ENCODE peak calls at places on chromosome X, in ten cellular contexts. L is central memory CD4-positive, alpha-beta T cell; S is progenitor cell of endocrine pancreas; D is NCI-H526; Y is mesenchymal stem cell; E is ACHN; T is SW480; O is GM19239; K is astrocyte of the spinal cord; W is stimulated activated CD8-positive, alpha-beta memory T cell treated with anti-CD3 and anti-CD28 coated beads, Interleukin-12 subunit alpha, Interleukin-12 subunit beta, amount 100 ng/mL, for 4 hours. G is an unnamed sample.

GRCh38 chrX:119150163-119151135 is 22.8 kb upstream of the KIAA1210 start:
- DNase-seq in W (no peak), S (no peak), L (no peak), O (no peak), K (no peak), T (no peak), E (no peak), Y (no peak), D (no peak), G (peak; percentile 1)

GRCh38 chrX:24619647-24620046 is 27.5 kb downstream of the PCYT1B start:
- DNase-seq in S (no peak), K (peak; percentile 58), L (no peak), O (no peak), T (peak; percentile 2), W (no peak), Y (peak; percentile 55), E (no peak), D (no peak), G (peak; percentile 38)

GRCh38 chrX:6679988-6680387 is 145.1 kb upstream of the VCX3A start:
- DNase-seq in O (no peak), K (no peak), S (no peak), Y (no peak), E (no peak), T (no peak), D (no peak), W (no peak), L (no peak), G (no peak)

GRCh38 chrX:95076449-95076848 is 1402.4 kb downstream of the FAM133A start:
- DNase-seq in S (no peak), T (peak; percentile 23), L (no peak), K (peak; percentile 58), Y (peak; percentile 37), O (no peak), W (no peak), D (no peak), E (peak; percentile 43), G (no peak)

GRCh38 chrX:136752796-136753195 is 27.9 kb downstream of the ARHGEF6 start:
- DNase-seq in K (peak; percentile 20), S (no peak), L (no peak), T (no peak), E (peak; percentile 0), D (no peak), W (no peak), O (no peak), Y (no peak), G (no peak)

GRCh38 chrX:95065151-95065550 is 1391.1 kb downstream of the FAM133A start:
- DNase-seq in O (no peak), S (no peak), E (no peak), D (no peak), Y (no peak), L (no peak), T (no peak), K (no peak), W (no peak), G (no peak)

GRCh38 chrX:80223922-80224579 is 196.2 kb upstream of the TENT5D start:
- DNase-seq in K (no peak), T (no peak), O (no peak), W (no peak), E (peak; percentile 1), D (no peak), L (no peak), Y (no peak), S (no peak), G (no peak)

GRCh38 chrX:54602563-54602962 is 72.5 kb downstream of the GNL3L start:
- DNase-seq in L (no peak), Y (no peak), E (no peak), K (no peak), W (no peak), T (no peak), S (no peak), O (no peak), D (no peak), G (no peak)

GRCh38 chrX:54358424-54359211 is 772 bp upstream of the WNK3 start:
- DNase-seq in D (peak; percentile 81), T (no peak), O (no peak), W (peak; percentile 12), L (peak; percentile 30), E (no peak), K (peak; percentile 75), Y (peak; percentile 75), S (peak; percentile 59), G (peak; percentile 64)

GRCh38 chrX:39164212-39164611 is 363.0 kb downstream of the MID1IP1 start:
- DNase-seq in T (no peak), S (no peak), L (no peak), K (no peak), W (no peak), O (no peak), D (no peak), Y (no peak), E (no peak), G (peak; percentile 38)

GRCh38 chrX:49987651-49988050 is 65.3 kb downstream of the CLCN5 start:
- DNase-seq in T (no peak), Y (no peak), D (no peak), K (no peak), E (no peak), O (no peak), L (no peak), S (no peak), W (no peak), G (no peak)

GRCh38 chrX:11480626-11481025 is 185.1 kb downstream of the ARHGAP6 start:
- DNase-seq in T (no peak), Y (no peak), K (peak; percentile 52), L (no peak), D (no peak), S (no peak), O (no peak), W (no peak), E (no peak), G (no peak)

GRCh38 chrX:150182176-150182575 is 180.9 kb upstream of the MAMLD1 start:
- DNase-seq in K (peak; percentile 28), L (no peak), E (no peak), S (no peak), T (no peak), D (no peak), W (no peak), O (no peak), Y (no peak), G (no peak)

GRCh38 chrX:103878466-103879151 is 46.6 kb upstream of the RAB9B start:
- DNase-seq in W (no peak), E (peak; percentile 88), S (no peak), L (no peak), Y (peak; percentile 60), O (no peak), K (peak; percentile 30), D (no peak), T (peak; percentile 11), G (peak; percentile 2)

GRCh38 chrX:120753413-120754251 is 122.0 kb downstream of the CT47B1 start:
- DNase-seq in K (no peak), E (no peak), T (no peak), O (no peak), S (no peak), D (no peak), L (no peak), W (no peak), Y (no peak), G (no peak)

GRCh38 chrX:84729809-84730208 is 227.6 kb upstream of the HDX start:
- DNase-seq in K (peak; percentile 10), S (no peak), Y (peak; percentile 37), W (no peak), O (peak; percentile 6), L (no peak), E (peak; percentile 12), D (peak; percentile 5), T (peak; percentile 46), G (no peak)

GRCh38 chrX:96611619-96612362 is 72.9 kb upstream of the DIAPH2 start:
- DNase-seq in Y (no peak), S (no peak), D (no peak), W (no peak), O (no peak), L (no peak), T (no peak), E (no peak), K (peak; percentile 14), G (no peak)

GRCh38 chrX:143027262-143027661 is 1.5 kb downstream of the SPANXN4 start:
- DNase-seq in O (no peak), Y (no peak), K (no peak), D (no peak), S (no peak), E (no peak), T (no peak), W (no peak), L (no peak), G (no peak)

GRCh38 chrX:47878198-47878597 is 41.5 kb downstream of the ZNF81 start:
- DNase-seq in D (no peak), O (no peak), S (no peak), T (no peak), W (no peak), Y (no peak), K (no peak), E (no peak), L (no peak), G (no peak)

GRCh38 chrX:43805579-43805978 is 76.7 kb downstream of the MAOB start:
- DNase-seq in D (no peak), L (no peak), Y (no peak), O (no peak), S (no peak), W (no peak), T (no peak), E (no peak), K (no peak), G (no peak)

GRCh38 chrX:48903290-48903689 is 5.6 kb downstream of the PQBP1 start:
- DNase-seq in Y (no peak), D (no peak), E (no peak), T (no peak), W (no peak), L (no peak), S (no peak), K (no peak), O (no peak), G (no peak)

GRCh38 chrX:134999469-134999868 is 8.7 kb downstream of the SMIM10 start:
- DNase-seq in O (no peak), D (no peak), L (no peak), E (peak; percentile 35), S (no peak), T (peak; percentile 61), W (no peak), K (peak; percentile 52), Y (peak; percentile 56), G (no peak)

GRCh38 chrX:128901018-128901417 is 622.3 kb downstream of the SMARCA1 start:
- DNase-seq in D (no peak), E (no peak), Y (no peak), S (no peak), W (no peak), T (no peak), K (no peak), L (no peak), O (no peak), G (no peak)

GRCh38 chrX:103919336-103919682 is 43.1 kb upstream of the TMSB15B start:
- DNase-seq in E (peak; percentile 44), D (peak; percentile 63), Y (peak; percentile 54), O (no peak), W (no peak), S (no peak), T (peak; percentile 65), K (peak; percentile 56), L (no peak), G (no peak)

GRCh38 chrX:78625292-78625909 is 33.7 kb downstream of the RTL3 start:
- DNase-seq in E (no peak), L (no peak), S (no peak), O (no peak), T (no peak), Y (no peak), W (no peak), K (no peak), D (no peak), G (no peak)

GRCh38 chrX:10103023-10103422 is 53.8 kb upstream of the CLCN4 start:
- DNase-seq in E (peak; percentile 47), L (no peak), O (no peak), D (no peak), K (peak; percentile 18), S (no peak), Y (peak; percentile 86), W (no peak), T (no peak), G (peak; percentile 66)

GRCh38 chrX:93242897-93243296 is 430.5 kb downstream of the NAP1L3 start:
- DNase-seq in L (no peak), T (no peak), O (no peak), D (no peak), E (no peak), K (no peak), S (no peak), Y (no peak), W (no peak), G (no peak)

GRCh38 chrX:133350751-133351150 is 64.5 kb downstream of the GPC4 start:
- DNase-seq in T (no peak), D (no peak), S (no peak), O (no peak), K (no peak), W (no peak), L (no peak), Y (peak; percentile 30), E (no peak), G (peak; percentile 60)